ENCODE peak calls at places on chromosome 15, in five cellular contexts. One of them, this sample, is unnamed.

GRCh38 chr15:35181538-35181937 is 96.4 kb upstream of the NANOGP8 start:
- DNase-seq in cerebellar cortex: peak; percentile 33
- DNase-seq in CD8-positive, alpha-beta T cell: no peak
- DNase-seq in GM04504: no peak
- DNase-seq in neural progenitor cell: no peak
- DNase-seq in this sample: no peak

GRCh38 chr15:90078965-90079364 is 23.3 kb downstream of the IDH2 start:
- DNase-seq in cerebellar cortex: no peak
- DNase-seq in CD8-positive, alpha-beta T cell: no peak
- DNase-seq in GM04504: no peak
- DNase-seq in neural progenitor cell: no peak
- DNase-seq in this sample: no peak

GRCh38 chr15:72740202-72740601 is 43.4 kb downstream of the ADPGK start:
- DNase-seq in cerebellar cortex: no peak
- DNase-seq in CD8-positive, alpha-beta T cell: no peak
- DNase-seq in GM04504: no peak
- DNase-seq in neural progenitor cell: no peak
- DNase-seq in this sample: no peak

GRCh38 chr15:101308604-101309435 is 13.8 kb upstream of the SNRPA1 start:
- DNase-seq in cerebellar cortex: no peak
- DNase-seq in CD8-positive, alpha-beta T cell: no peak
- DNase-seq in GM04504: no peak
- DNase-seq in neural progenitor cell: no peak
- DNase-seq in this sample: no peak

GRCh38 chr15:80854104-80854503 is 74.9 kb downstream of the CEMIP start:
- DNase-seq in cerebellar cortex: peak; percentile 21
- DNase-seq in CD8-positive, alpha-beta T cell: no peak
- DNase-seq in GM04504: no peak
- DNase-seq in neural progenitor cell: no peak
- DNase-seq in this sample: no peak

GRCh38 chr15:64634576-64635485 is 140.6 kb downstream of the RBPMS2 start:
- DNase-seq in cerebellar cortex: no peak
- DNase-seq in CD8-positive, alpha-beta T cell: peak; percentile 27
- DNase-seq in GM04504: no peak
- DNase-seq in neural progenitor cell: peak; percentile 78
- DNase-seq in this sample: peak; percentile 85

GRCh38 chr15:55151621-55152020 is 45.1 kb downstream of the RSL24D1 start:
- DNase-seq in cerebellar cortex: no peak
- DNase-seq in CD8-positive, alpha-beta T cell: no peak
- DNase-seq in GM04504: no peak
- DNase-seq in neural progenitor cell: no peak
- DNase-seq in this sample: no peak

GRCh38 chr15:71811752-71812735 is 1.7 kb downstream of the NR2E3 start:
- DNase-seq in cerebellar cortex: no peak
- DNase-seq in CD8-positive, alpha-beta T cell: no peak
- DNase-seq in GM04504: no peak
- DNase-seq in neural progenitor cell: no peak
- DNase-seq in this sample: no peak

GRCh38 chr15:70188286-70188685 is 90.6 kb upstream of the TLE3 start:
- DNase-seq in cerebellar cortex: no peak
- DNase-seq in CD8-positive, alpha-beta T cell: no peak
- DNase-seq in GM04504: no peak
- DNase-seq in neural progenitor cell: no peak
- DNase-seq in this sample: no peak

GRCh38 chr15:75182187-75183131 is 19.2 kb upstream of the C15orf39 start:
- DNase-seq in cerebellar cortex: no peak
- DNase-seq in CD8-positive, alpha-beta T cell: no peak
- DNase-seq in GM04504: no peak
- DNase-seq in neural progenitor cell: no peak
- DNase-seq in this sample: no peak

GRCh38 chr15:29035571-29036285 is 150.0 kb downstream of the APBA2 start:
- DNase-seq in cerebellar cortex: peak; percentile 78
- DNase-seq in CD8-positive, alpha-beta T cell: no peak
- DNase-seq in GM04504: no peak
- DNase-seq in neural progenitor cell: no peak
- DNase-seq in this sample: no peak

GRCh38 chr15:60679256-60679655 is 200.3 kb upstream of the ICE2 start:
- DNase-seq in cerebellar cortex: no peak
- DNase-seq in CD8-positive, alpha-beta T cell: no peak
- DNase-seq in GM04504: peak; percentile 9
- DNase-seq in neural progenitor cell: no peak
- DNase-seq in this sample: no peak

This sample was measured in NT2/D1.